ENCODE peak calls at places on chromosomes 13 and 19, in five cellular contexts. T is activated effector memory CD4-positive, alpha-beta T cell treated with Interleukin-2 at 50 U/mL for 16 hours; I is Peyer's patch; Y is aorta; D is NCI-H510A. R is an unnamed sample.

GRCh38 chr13:107117327-107118012 is 549.5 kb upstream of the ARGLU1 start:
- DNase-seq in T (no peak), I (no peak), Y (no peak), D (peak), R (no peak)

GRCh38 chr13:108227651-108228272 is 9.6 kb downstream of the ABHD13 start:
- DNase-seq in T (no peak), I (no peak), Y (no peak), D (no peak), R (no peak)

GRCh38 chr13:105220886-105221285 is 1314.6 kb downstream of the EFNB2 start:
- DNase-seq in T (no peak), I (no peak), Y (no peak), D (no peak), R (no peak)

GRCh38 chr13:112119192-112120030 is 52.5 kb downstream of the SOX1 start:
- DNase-seq in T (no peak), I (no peak), Y (no peak), D (no peak), R (no peak)

GRCh38 chr13:75196112-75196855 is 285.7 kb downstream of the TBC1D4 start:
- DNase-seq in T (no peak), I (no peak), Y (no peak), D (no peak), R (no peak)

GRCh38 chr19:40603071-40603718 is 2.0 kb downstream of the LTBP4 start:
- DNase-seq in T (no peak), I (no peak), Y (no peak), D (no peak), R (no peak)

GRCh38 chr13:65339236-65339635 is 1890.9 kb downstream of the PCDH9 start:
- DNase-seq in T (no peak), I (no peak), Y (no peak), D (no peak), R (no peak)

GRCh38 chr19:36093687-36094086 is 17.3 kb upstream of the OVOL3 start:
- DNase-seq in T (no peak), I (no peak), Y (no peak), D (no peak), R (no peak)

GRCh38 chr19:7257148-7258041 is 36.8 kb downstream of the INSR start:
- DNase-seq in T (no peak), I (no peak), Y (peak), D (no peak), R (peak)

GRCh38 chr13:23468811-23469210 is 35.3 kb upstream of the SACS start:
- DNase-seq in T (no peak), I (no peak), Y (no peak), D (no peak), R (no peak)

GRCh38 chr13:101649490-101650126 is 197.1 kb downstream of the ITGBL1 start:
- DNase-seq in T (no peak), I (no peak), Y (no peak), D (no peak), R (no peak)

GRCh38 chr13:46520188-46520587 is 32.8 kb upstream of the LRCH1 start:
- DNase-seq in T (no peak), I (no peak), Y (no peak), D (no peak), R (no peak)

GRCh38 chr13:113766035-113766800 is 7.2 kb downstream of the TMEM255B start:
- DNase-seq in T (no peak), I (no peak), Y (peak), D (no peak), R (peak)

GRCh38 chr19:23957660-23958281 is 43.1 kb downstream of the ZNF726 start:
- DNase-seq in T (no peak), I (no peak), Y (no peak), D (peak), R (no peak)

GRCh38 chr13:66879971-66880370 is 350.2 kb downstream of the PCDH9 start:
- DNase-seq in T (no peak), I (no peak), Y (no peak), D (no peak), R (no peak)

GRCh38 chr19:44777715-44778347 is at the start of gene CBLC:
- DNase-seq in T (no peak), I (no peak), Y (no peak), D (peak), R (peak)

GRCh38 chr13:100789481-100789880 is 114.9 kb upstream of the TMTC4 start:
- DNase-seq in T (no peak), I (no peak), Y (no peak), D (peak), R (peak)

GRCh38 chr13:38872693-38873092 is 117.9 kb downstream of the STOML3 start:
- DNase-seq in T (no peak), I (no peak), Y (no peak), D (no peak), R (no peak)

GRCh38 chr19:2455481-2456300 is 1.1 kb downstream of the LMNB2 start:
- DNase-seq in T (peak), I (peak), Y (no peak), D (no peak), R (peak)

GRCh38 chr13:31409678-31410356 is 210.0 kb downstream of the B3GLCT start:
- DNase-seq in T (no peak), I (no peak), Y (no peak), D (no peak), R (no peak)

GRCh38 chr13:98374750-98375149 is 197.7 kb upstream of the RNF113B start:
- DNase-seq in T (no peak), I (no peak), Y (no peak), D (no peak), R (no peak)

GRCh38 chr13:52419080-52419479 is 13.1 kb upstream of the THSD1 start:
- DNase-seq in T (no peak), I (no peak), Y (no peak), D (no peak), R (no peak)

GRCh38 chr13:109744512-109745051 is 41.8 kb downstream of the IRS2 start:
- DNase-seq in T (no peak), I (peak), Y (no peak), D (peak), R (no peak)

GRCh38 chr13:30806784-30807183 is 71.4 kb downstream of the ALOX5AP start:
- DNase-seq in T (no peak), I (no peak), Y (no peak), D (no peak), R (no peak)

GRCh38 chr13:63088226-63088625 is 1672.6 kb upstream of the PCDH20 start:
- DNase-seq in T (no peak), I (no peak), Y (no peak), D (no peak), R (no peak)

GRCh38 chr19:38723606-38724379 is 20.5 kb downstream of the CAPN12 start:
- DNase-seq in T (no peak), I (no peak), Y (no peak), D (no peak), R (no peak)

GRCh38 chr19:56764296-56764695 is 76.2 kb downstream of the PEG3 start:
- DNase-seq in T (no peak), I (no peak), Y (no peak), D (no peak), R (no peak)

GRCh38 chr13:42807866-42808265 is 26.5 kb downstream of the FAM216B start:
- DNase-seq in T (no peak), I (no peak), Y (no peak), D (no peak), R (no peak)

GRCh38 chr13:111846396-111847174 is 220.4 kb upstream of the SOX1 start:
- DNase-seq in T (no peak), I (no peak), Y (no peak), D (peak), R (no peak)

GRCh38 chr13:42066542-42066941 is 18.1 kb downstream of the DGKH start:
- DNase-seq in T (no peak), I (no peak), Y (no peak), D (no peak), R (no peak)

GRCh38 chr13:49641810-49642291 is 13.5 kb downstream of the ARL11 start:
- DNase-seq in T (no peak), I (no peak), Y (no peak), D (no peak), R (peak)

GRCh38 chr19:19628499-19629134 is 597 bp upstream of the LPAR2 start:
- DNase-seq in T (peak), I (peak), Y (no peak), D (peak), R (peak)

GRCh38 chr13:105008606-105009005 is 1526.9 kb downstream of the EFNB2 start:
- DNase-seq in T (no peak), I (no peak), Y (no peak), D (no peak), R (no peak)

GRCh38 chr19:38317104-38317612 is 1.4 kb upstream of the YIF1B start:
- DNase-seq in T (peak), I (peak), Y (no peak), D (no peak), R (no peak)

GRCh38 chr13:76887070-76887563 is 912 bp upstream of the KCTD12 start:
- DNase-seq in T (no peak), I (no peak), Y (no peak), D (no peak), R (no peak)

R was measured in upper lobe of right lung.